ENCODE peak calls at places on chromosomes 5 and 9, in four cellular contexts. X, C, Q and D are unnamed samples.

GRCh38 chr5:150473673-150474358 is 24.3 kb upstream of the RPS14 start:
- DNase-seq in X (no peak), Q (peak), C (no peak), D (peak)

GRCh38 chr5:27011274-27011673 is 27.1 kb downstream of the CDH9 start:
- DNase-seq in C (no peak), Q (no peak), X (no peak), D (no peak)

GRCh38 chr5:72307968-72308852 is 11.8 kb downstream of the MRPS27 start:
- DNase-seq in C (peak), Q (peak), X (peak), D (peak)

GRCh38 chr5:100505984-100506670 is 29.0 kb upstream of the FAM174A start:
- DNase-seq in C (no peak), Q (no peak), X (no peak), D (no peak)

GRCh38 chr9:95277509-95277908 is 40.0 kb downstream of the FANCC start:
- DNase-seq in C (no peak), X (no peak), Q (no peak), D (no peak)

GRCh38 chr9:13568851-13569618 is 289.5 kb upstream of the MPDZ start:
- DNase-seq in Q (no peak), X (no peak), C (no peak), D (no peak)

GRCh38 chr5:9698849-9699240 is 68.7 kb upstream of the TAS2R1 start:
- DNase-seq in Q (no peak), X (no peak), C (no peak), D (no peak)

GRCh38 chr9:105425817-105426433 is 21.9 kb upstream of the FSD1L start:
- DNase-seq in Q (no peak), C (no peak), X (no peak), D (no peak)

GRCh38 chr5:134530375-134531077 is 5.1 kb downstream of the JADE2 start:
- DNase-seq in X (no peak), Q (no peak), C (no peak), D (no peak)

GRCh38 chr9:112445196-112445595 is 41.4 kb upstream of the KIAA1958 start:
- DNase-seq in Q (no peak), C (no peak), X (no peak), D (no peak)

GRCh38 chr9:1837453-1838084 is 177.6 kb upstream of the SMARCA2 start:
- DNase-seq in Q (peak), C (peak), X (peak), D (peak)

GRCh38 chr9:35552376-35552775 is 52.7 kb upstream of the TESK1 start:
- DNase-seq in X (no peak), Q (no peak), C (no peak), D (no peak)

GRCh38 chr5:163532203-163532892 is 26.9 kb downstream of the MAT2B start:
- DNase-seq in X (no peak), Q (no peak), C (no peak), D (no peak)

GRCh38 chr5:157998021-157998504 is 139.1 kb upstream of the CLINT1 start:
- DNase-seq in Q (no peak), X (no peak), C (no peak), D (no peak)

GRCh38 chr5:54289769-54290168 is 20.6 kb downstream of the ARL15 start:
- DNase-seq in X (no peak), Q (no peak), C (no peak), D (no peak)

GRCh38 chr5:177023247-177023703 is 779 bp downstream of the ZNF346 start:
- DNase-seq in C (peak), X (no peak), Q (peak), D (no peak)

GRCh38 chr9:110141118-110141797 is 66.7 kb downstream of the C9orf152 start:
- DNase-seq in C (no peak), X (no peak), Q (no peak), D (no peak)

GRCh38 chr9:3434594-3434993 is 91.2 kb downstream of the RFX3 start:
- DNase-seq in X (no peak), C (no peak), Q (no peak), D (no peak)

GRCh38 chr9:100216178-100216787 is 117.2 kb downstream of the INVS start:
- DNase-seq in Q (peak), C (peak), X (peak), D (peak)

GRCh38 chr5:146249801-146250200 is 46.4 kb downstream of the RBM27 start:
- DNase-seq in X (no peak), Q (no peak), C (no peak), D (no peak)

GRCh38 chr9:93899609-93900435 is 55.3 kb downstream of the BARX1 start:
- DNase-seq in X (no peak), Q (no peak), C (no peak), D (peak)

GRCh38 chr9:38439291-38439915 is 15.1 kb upstream of the IGFBPL1 start:
- DNase-seq in C (no peak), Q (no peak), X (no peak), D (no peak)

GRCh38 chr9:109806506-109807115 is 26.6 kb downstream of the PALM2AKAP2 start:
- DNase-seq in X (no peak), Q (no peak), C (no peak), D (no peak)

GRCh38 chr9:97388721-97389238 is 23.1 kb upstream of the TDRD7 start:
- DNase-seq in Q (no peak), C (no peak), X (peak), D (no peak)

GRCh38 chr5:17169507-17169906 is 47.9 kb upstream of the BASP1 start:
- DNase-seq in Q (peak), C (no peak), X (no peak), D (no peak)

GRCh38 chr5:177131019-177131320 is 2.6 kb upstream of the NSD1 start:
- DNase-seq in Q (no peak), C (no peak), X (no peak), D (no peak)

GRCh38 chr9:120856700-120857099 is 14.0 kb upstream of the PSMD5 start:
- DNase-seq in C (no peak), Q (no peak), X (no peak), D (no peak)

GRCh38 chr9:109963079-109963478 is 183.1 kb downstream of the PALM2AKAP2 start:
- DNase-seq in Q (no peak), X (no peak), C (no peak), D (no peak)

GRCh38 chr5:72501475-72501874 is 5.7 kb downstream of the ZNF366 start:
- DNase-seq in C (no peak), X (no peak), Q (no peak), D (no peak)

GRCh38 chr9:78601957-78602565 is 305.1 kb downstream of the PSAT1 start:
- DNase-seq in X (no peak), C (peak), Q (peak), D (peak)

GRCh38 chr9:22005083-22005699 is 3.9 kb downstream of the CDKN2B start:
- DNase-seq in X (no peak), C (no peak), Q (no peak), D (peak)

GRCh38 chr5:14463629-14464028 is 118.0 kb upstream of the OTULINL start:
- DNase-seq in Q (no peak), C (no peak), X (no peak), D (no peak)

GRCh38 chr9:84723426-84723825 is 53.9 kb downstream of the NTRK2 start:
- DNase-seq in C (no peak), X (no peak), Q (no peak), D (no peak)

GRCh38 chr5:122076669-122077450 is 1.2 kb downstream of the LOX start:
- DNase-seq in X (no peak), C (no peak), Q (peak), D (peak)

GRCh38 chr5:111231053-111231586 is 6.9 kb downstream of the CAMK4 start:
- DNase-seq in C (no peak), X (no peak), Q (no peak), D (no peak)

GRCh38 chr5:156394642-156395393 is 67.9 kb downstream of the SGCD start:
- DNase-seq in X (no peak), Q (no peak), C (no peak), D (no peak)

GRCh38 chr9:129491486-129491855 is 129.4 kb downstream of the C9orf50 start:
- DNase-seq in X (no peak), Q (no peak), C (no peak), D (no peak)

GRCh38 chr5:164187780-164188179 is 682.4 kb downstream of the MAT2B start:
- DNase-seq in X (no peak), C (no peak), Q (no peak), D (no peak)

DNA sequence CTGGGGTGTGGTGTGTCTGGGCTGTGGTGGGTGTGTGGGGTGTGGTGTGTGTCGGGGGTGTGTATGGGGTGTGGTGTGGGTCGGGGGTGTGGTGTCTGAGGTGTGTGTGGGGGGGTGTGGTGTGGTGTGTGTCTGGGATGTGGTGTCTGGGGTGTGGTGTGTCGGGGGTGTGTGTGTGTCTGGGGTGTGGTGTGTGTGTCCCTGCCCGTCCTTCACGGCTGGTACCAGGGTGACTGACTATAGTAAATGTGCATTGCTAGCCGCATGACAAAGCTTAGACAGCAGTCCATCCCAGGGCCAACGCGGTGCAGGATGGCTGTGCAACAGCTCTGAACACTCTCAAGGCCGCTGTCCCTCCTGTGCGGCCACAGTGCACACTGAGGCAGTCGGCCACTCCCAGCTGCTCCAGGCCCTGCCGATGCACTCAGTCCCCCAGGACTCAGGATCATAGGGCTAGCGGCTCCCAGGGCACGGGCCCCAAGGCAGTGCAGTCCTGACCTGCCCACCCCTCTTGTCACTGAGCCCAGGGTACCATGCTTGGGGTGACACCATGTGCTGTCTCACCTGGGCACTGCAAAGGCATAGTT is 54.0 kb downstream of the SECISBP2 start:
- DNase-seq in X (no peak), Q (no peak), C (no peak), D (no peak)
- TF ChIP-seq ATF2 in X (no peak), Q (no peak), C (no peak), D (no peak)

GRCh38 chr5:169788168-169788567 is 151.1 kb downstream of the DOCK2 start:
- DNase-seq in Q (no peak), C (no peak), X (no peak), D (no peak)
- TF ChIP-seq NR2C2 in Q (no peak), C (no peak), X (no peak), D (no peak)

GRCh38 chr5:95406426-95407093 is 15.4 kb downstream of the FAM81B start:
- DNase-seq in C (no peak), X (no peak), Q (no peak), D (no peak)
- TF ChIP-seq ATF2 in C (no peak), X (no peak), Q (no peak), D (no peak)

GRCh38 chr5:92944337-92944736 is 636.7 kb downstream of the NR2F1-AS1 start:
- DNase-seq in Q (no peak), X (no peak), C (no peak), D (no peak)
- TF ChIP-seq NR2C2 in Q (no peak), X (no peak), C (no peak), D (no peak)

DNA sequence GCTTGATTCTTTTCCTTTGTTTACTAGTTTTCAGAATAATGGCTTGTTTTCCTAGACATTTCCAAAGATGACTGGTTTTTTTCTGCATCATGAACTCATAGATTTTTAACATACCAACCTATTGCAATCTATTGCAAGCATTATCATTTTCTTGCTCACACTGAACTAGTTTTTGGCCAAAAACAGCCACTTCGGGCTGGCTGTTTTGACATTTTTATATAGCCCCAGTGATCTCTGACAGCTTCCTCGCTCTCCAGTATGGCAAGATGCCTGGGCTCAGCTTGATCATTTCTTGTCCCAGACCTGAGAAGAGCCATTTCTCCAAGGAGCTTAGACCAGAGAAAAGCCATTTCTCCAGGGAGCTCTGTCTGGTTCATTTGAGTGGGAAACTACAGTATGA is 94.3 kb upstream of the MAMDC2 start:
- DNase-seq in Q (no peak), X (no peak), C (no peak), D (no peak)
- TF ChIP-seq ATF2 in Q (no peak), X (no peak), C (no peak), D (no peak)

GRCh38 chr5:171888051-171888481 is 102.4 kb downstream of the SMIM23 start:
- DNase-seq in X (no peak), Q (no peak), C (no peak), D (no peak)

GRCh38 chr5:171882118-171882517 is 96.5 kb downstream of the SMIM23 start:
- DNase-seq in X (no peak), Q (no peak), C (no peak), D (no peak)
- TF ChIP-seq NR2C2 in X (no peak), Q (no peak), C (no peak), D (no peak)

GRCh38 chr5:148474025-148474511 is 90.3 kb downstream of the FBXO38 start:
- DNase-seq in C (peak), X (no peak), Q (no peak), D (no peak)

GRCh38 chr5:148471379-148471778 is 87.6 kb downstream of the FBXO38 start:
- DNase-seq in X (no peak), Q (no peak), C (no peak), D (no peak)

GRCh38 chr5:148467958-148468357 is 84.2 kb downstream of the FBXO38 start:
- DNase-seq in X (no peak), C (no peak), Q (no peak), D (no peak)

GRCh38 chr5:148465381-148466290 is 81.9 kb downstream of the FBXO38 start:
- DNase-seq in X (no peak), C (no peak), Q (no peak), D (no peak)

GRCh38 chr5:148469446-148470062 is 85.8 kb downstream of the FBXO38 start:
- DNase-seq in X (no peak), C (no peak), Q (no peak), D (no peak)
- TF ChIP-seq ATF2 in X (no peak), C (no peak), Q (no peak), D (no peak)

DNA sequence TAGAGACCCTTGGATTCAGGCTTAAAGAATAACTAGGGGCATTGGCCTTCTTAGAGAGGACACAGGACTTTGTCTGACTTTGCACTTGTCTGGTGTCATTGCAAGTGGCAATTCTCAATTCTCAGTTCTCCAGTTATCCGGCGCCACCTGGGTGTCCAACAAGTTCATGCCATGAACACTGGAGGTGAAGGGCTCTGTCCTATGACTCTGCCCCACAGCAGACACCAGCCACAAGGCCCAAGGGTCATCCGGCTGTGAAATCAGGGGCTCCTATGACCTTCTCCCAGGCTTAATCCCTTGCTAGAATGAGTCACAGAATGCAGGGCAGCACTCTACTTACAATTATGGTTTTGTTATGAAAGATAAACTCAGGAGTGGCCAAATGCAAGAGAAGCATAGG is 391.9 kb downstream of the GADD45G start:
- DNase-seq in Q (peak), X (no peak), C (no peak), D (no peak)
- TF ChIP-seq NR2C2 in Q (no peak), X (no peak), C (no peak), D (no peak)